ENCODE peak calls at places on chromosomes 3 and 15, in ten cellular contexts. E is body of pancreas, B is tibial nerve, N is ovary, Q is lower leg skin, T is prostate gland, F is HCT116, R is A549, P is sigmoid colon, K is gastrocnemius medialis. A is an unnamed sample.

GRCh38 chr3:115877647-115877934 is 254.3 kb downstream of the GAP43 start:
- DNase-seq in B (no peak), K (no peak), R (no peak), Q (no peak), P (no peak), T (no peak), F (no peak), E (no peak), N (peak; percentile 17), A (no peak)

GRCh38 chr3:51678186-51678585 is 7.1 kb downstream of the TEX264 start:
- DNase-seq in B (no peak), T (no peak), Q (no peak), N (no peak), K (no peak), E (no peak), P (no peak), F (no peak), R (no peak), A (peak; percentile 2)

GRCh38 chr3:98657429-98657828 is 64.0 kb upstream of the CPOX start:
- DNase-seq in E (peak; percentile 71), Q (no peak), R (peak; percentile 36), K (no peak), B (no peak), F (peak; percentile 15), P (no peak), T (no peak), N (no peak), A (no peak)

GRCh38 chr3:90010341-90010740 is 902.9 kb downstream of the EPHA3 start:
- DNase-seq in T (no peak), F (no peak), Q (no peak), K (no peak), N (no peak), E (no peak), P (no peak), R (no peak), B (no peak), A (no peak)

GRCh38 chr3:182980204-182981037 is at the start of gene DCUN1D1:
- DNase-seq in Q (peak; percentile 79), P (peak; percentile 94), T (peak; percentile 83), R (peak; percentile 77), N (peak; percentile 88), E (peak; percentile 94), F (peak; percentile 36), B (peak; percentile 73), K (peak; percentile 88), A (peak; percentile 93)

GRCh38 chr3:29186982-29187718 is 93.7 kb upstream of the RBMS3 start:
- DNase-seq in B (no peak), P (no peak), K (no peak), R (peak; percentile 67), T (no peak), E (no peak), N (no peak), F (peak; percentile 51), Q (no peak), A (no peak)

GRCh38 chr3:8328971-8329370 is 172.7 kb upstream of the LMCD1 start:
- DNase-seq in P (no peak), Q (no peak), R (no peak), B (no peak), T (no peak), E (no peak), F (no peak), K (no peak), N (no peak), A (no peak)

GRCh38 chr3:19190602-19191001 is 42.3 kb downstream of the KCNH8 start:
- DNase-seq in P (no peak), K (no peak), Q (no peak), F (no peak), N (no peak), E (no peak), T (no peak), B (no peak), R (no peak), A (no peak)

GRCh38 chr15:90334304-90334731 is 17.8 kb upstream of the ZNF774 start:
- DNase-seq in N (no peak), T (peak; percentile 56), R (no peak), E (no peak), B (no peak), F (no peak), P (no peak), Q (no peak), K (no peak), A (no peak)

GRCh38 chr15:33311312-33311971 is 675 bp downstream of the RYR3 start:
- DNase-seq in E (no peak), Q (no peak), N (no peak), K (peak; percentile 37), P (peak; percentile 63), T (no peak), F (no peak), R (no peak), B (no peak), A (no peak)

GRCh38 chr3:52119826-52120225 is 34.4 kb downstream of the POC1A start:
- DNase-seq in E (no peak), N (no peak), T (no peak), K (no peak), P (peak; percentile 64), F (no peak), Q (no peak), R (no peak), B (no peak), A (no peak)

GRCh38 chr15:71386448-71387236 is 271.4 kb downstream of the THSD4 start:
- DNase-seq in Q (no peak), T (peak; percentile 33), N (no peak), F (no peak), E (no peak), R (peak; percentile 56), K (no peak), B (no peak), P (no peak), A (no peak)

GRCh38 chr3:196320110-196320509 is 2.1 kb upstream of the DYNLT2B start:
- DNase-seq in T (no peak), F (no peak), N (no peak), E (no peak), B (no peak), Q (no peak), K (no peak), R (no peak), P (no peak), A (no peak)
- TF ChIP-seq POLR2A in T (no peak), F (no peak), N (no peak), E (no peak), B (no peak), Q (no peak), K (no peak), R (no peak), P (no peak), A (no peak)

GRCh38 chr3:108035751-108036150 is 55.1 kb downstream of the CD47 start:
- DNase-seq in B (no peak), N (no peak), R (no peak), E (no peak), K (no peak), F (no peak), P (no peak), T (no peak), Q (no peak), A (no peak)
- TF ChIP-seq CTCF in B (no peak), N (no peak), R (no peak), E (no peak), K (no peak), F (no peak), P (no peak), T (no peak), Q (no peak), A (no peak)

GRCh38 chr15:64993290-64993689 is 3.6 kb upstream of the SPG21 start:
- DNase-seq in E (no peak), N (no peak), F (no peak), K (no peak), B (no peak), P (no peak), R (no peak), T (no peak), Q (no peak), A (no peak)

GRCh38 chr15:64987136-64987535 is 2.6 kb downstream of the SPG21 start:
- DNase-seq in E (no peak), N (no peak), F (no peak), R (no peak), Q (no peak), P (no peak), B (no peak), T (no peak), K (no peak), A (no peak)

GRCh38 chr15:64989331-64990167 is at the start of gene SPG21:
- DNase-seq in N (peak; percentile 93), K (peak; percentile 82), F (peak; percentile 77), B (peak; percentile 76), E (peak; percentile 94), R (peak; percentile 96), T (peak; percentile 91), P (peak; percentile 96), Q (peak; percentile 80), A (peak; percentile 97)

GRCh38 chr15:64991536-64992135 is 1.9 kb upstream of the SPG21 start:
- DNase-seq in R (no peak), P (peak; percentile 72), K (no peak), Q (no peak), N (no peak), F (no peak), E (no peak), B (no peak), T (no peak), A (peak; percentile 36)

DNA sequence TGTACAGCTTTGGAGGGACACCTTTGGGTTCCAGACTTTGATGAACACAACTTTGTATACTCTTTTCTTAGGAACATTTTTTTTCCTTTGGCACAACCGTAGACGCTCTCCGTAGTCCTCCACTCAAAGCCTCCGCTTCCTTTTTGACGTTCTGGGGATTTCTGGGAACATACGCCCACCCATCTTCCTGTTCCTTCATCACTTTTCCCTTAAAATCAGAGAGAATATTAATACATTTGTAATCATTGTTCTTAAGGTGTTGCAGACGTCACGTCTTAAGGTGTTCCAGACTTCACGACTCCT is 405 bp upstream of the SPG21 start:
- DNase-seq in B (no peak), F (peak; percentile 1), R (no peak), N (no peak), K (no peak), T (no peak), P (no peak), E (no peak), Q (no peak), A (no peak)
- H3K4me3 ChIP-seq in B (peak overlapping the region; percentile 62), F (peak overlapping the region; percentile 94), R (peak overlapping the region; percentile 99), N (peak overlapping the region; percentile 98), K (peak overlapping the region; percentile 100), T (peak overlapping the region; percentile 92), P (peak overlapping the region; percentile 42), E (peak overlapping the region; percentile 98), Q (peak overlapping the region; percentile 95), A (peak overlapping the region; percentile 92)

DNA sequence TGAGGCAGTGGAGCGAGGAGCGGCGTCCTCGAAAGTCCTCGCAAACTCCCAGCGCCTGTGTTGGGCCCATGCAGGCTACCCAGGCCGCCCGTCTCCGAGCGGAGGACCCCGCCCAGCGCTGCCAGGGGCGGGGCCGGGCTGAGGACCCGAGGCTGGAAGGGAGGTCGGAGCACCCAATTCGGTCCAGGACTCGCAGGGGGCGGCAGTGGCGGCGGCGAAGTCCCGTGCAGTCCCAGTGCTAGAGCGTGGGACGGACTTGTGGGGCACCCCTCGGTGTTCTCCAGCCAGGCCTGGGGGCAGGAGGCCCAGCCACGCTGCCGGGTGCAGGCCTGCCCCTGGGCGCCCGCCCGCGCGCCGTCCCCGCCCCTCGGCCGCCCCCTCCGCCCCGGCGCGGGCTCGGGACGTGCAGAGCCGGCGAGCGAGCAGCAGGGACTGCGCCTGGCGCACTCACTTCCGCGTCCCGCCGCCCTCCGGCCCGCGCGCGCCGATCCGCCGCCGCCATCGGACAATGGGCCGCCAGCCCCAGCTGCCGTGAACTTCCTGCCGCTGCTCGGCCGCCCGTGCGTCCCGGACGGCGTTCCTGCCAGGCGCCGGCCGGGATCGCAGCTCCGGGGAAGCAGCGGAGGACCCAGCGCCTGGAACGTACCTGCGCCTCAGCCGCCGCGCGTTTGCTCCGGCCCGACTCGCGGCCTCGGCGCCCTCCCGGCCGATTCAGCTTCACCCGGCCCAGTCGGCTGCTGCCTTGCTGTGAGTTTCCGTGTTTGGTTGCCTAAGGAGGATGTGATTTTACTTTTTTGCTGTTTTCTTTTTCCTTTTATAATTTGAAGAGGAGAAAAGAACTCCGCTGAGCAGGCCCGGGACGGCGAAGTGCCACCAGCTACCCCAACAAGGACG is 596 bp upstream of the LIMD1 start:
- DNase-seq in P (peak; percentile 81), R (peak; percentile 80), E (peak; percentile 83), Q (no peak), T (peak; percentile 69), K (peak; percentile 64), N (peak; percentile 59), F (peak; percentile 47), B (peak; percentile 41), A (peak; percentile 84)
- TF ChIP-seq POLR2A in P (no peak), R (peak; percentile 48), E (peak; percentile 77), Q (no peak), T (peak; percentile 66), K (peak; percentile 79), N (no peak), F (peak; percentile 50), B (peak; percentile 50), A (peak; percentile 57)

A was measured in heart left ventricle.